ENCODE peak calls at places on chromosomes 11 and 22, in nine cellular contexts. One of them, this sample, is unnamed.

GRCh38 chr11:2884424-2884815 is 1.2 kb downstream of the CDKN1C start:
- DNase-seq in H7: peak; percentile 93
- DNase-seq in WTC11: no peak
- DNase-seq in H1: no peak
- DNase-seq in AG09309: no peak
- DNase-seq in dorsolateral prefrontal cortex: no peak
- DNase-seq in caudate nucleus: no peak
- DNase-seq in epithelial cell of proximal tubule: no peak
- DNase-seq in AML-193: no peak
- DNase-seq in this sample: no peak

GRCh38 chr22:45502215-45503070 is at the start of gene FBLN1:
- DNase-seq in H7: peak; percentile 97
- DNase-seq in WTC11: peak; percentile 74
- DNase-seq in H1: peak; percentile 86
- DNase-seq in AG09309: no peak
- DNase-seq in dorsolateral prefrontal cortex: no peak
- DNase-seq in caudate nucleus: no peak
- DNase-seq in epithelial cell of proximal tubule: no peak
- DNase-seq in AML-193: no peak
- DNase-seq in this sample: no peak

GRCh38 chr22:32265882-32266767 is 11.0 kb upstream of the SLC5A4 start:
- DNase-seq in H7: peak; percentile 82
- DNase-seq in WTC11: peak; percentile 71
- DNase-seq in H1: peak; percentile 79
- DNase-seq in AG09309: peak; percentile 14
- DNase-seq in dorsolateral prefrontal cortex: peak; percentile 73
- DNase-seq in caudate nucleus: peak; percentile 40
- DNase-seq in epithelial cell of proximal tubule: peak; percentile 6
- DNase-seq in AML-193: peak; percentile 67
- DNase-seq in this sample: peak; percentile 47

GRCh38 chr22:47572443-47572842 is 810.0 kb downstream of the TBC1D22A start:
- DNase-seq in H7: no peak
- DNase-seq in WTC11: no peak
- DNase-seq in H1: no peak
- DNase-seq in AG09309: no peak
- DNase-seq in dorsolateral prefrontal cortex: no peak
- DNase-seq in caudate nucleus: no peak
- DNase-seq in epithelial cell of proximal tubule: no peak
- DNase-seq in AML-193: no peak
- DNase-seq in this sample: no peak

GRCh38 chr11:35116762-35117588 is 22.0 kb upstream of the CD44 start:
- DNase-seq in H7: no peak
- DNase-seq in WTC11: no peak
- DNase-seq in H1: no peak
- DNase-seq in AG09309: peak; percentile 71
- DNase-seq in dorsolateral prefrontal cortex: no peak
- DNase-seq in caudate nucleus: no peak
- DNase-seq in epithelial cell of proximal tubule: no peak
- DNase-seq in AML-193: no peak
- DNase-seq in this sample: no peak

GRCh38 chr11:5922749-5923426 is 19.2 kb upstream of the OR56A3 start:
- DNase-seq in H7: no peak
- DNase-seq in WTC11: no peak
- DNase-seq in H1: no peak
- DNase-seq in AG09309: no peak
- DNase-seq in dorsolateral prefrontal cortex: no peak
- DNase-seq in caudate nucleus: no peak
- DNase-seq in epithelial cell of proximal tubule: peak; percentile 66
- DNase-seq in AML-193: no peak
- DNase-seq in this sample: no peak

GRCh38 chr11:100674212-100674611 is 12.9 kb upstream of the ARHGAP42 start:
- DNase-seq in H7: no peak
- DNase-seq in WTC11: no peak
- DNase-seq in H1: no peak
- DNase-seq in AG09309: no peak
- DNase-seq in dorsolateral prefrontal cortex: no peak
- DNase-seq in caudate nucleus: no peak
- DNase-seq in epithelial cell of proximal tubule: no peak
- DNase-seq in AML-193: no peak
- DNase-seq in this sample: no peak

GRCh38 chr11:26958005-26958404 is 35.9 kb upstream of the FIBIN start:
- DNase-seq in H7: no peak
- DNase-seq in WTC11: no peak
- DNase-seq in H1: no peak
- DNase-seq in AG09309: no peak
- DNase-seq in dorsolateral prefrontal cortex: no peak
- DNase-seq in caudate nucleus: no peak
- DNase-seq in epithelial cell of proximal tubule: no peak
- DNase-seq in AML-193: no peak
- DNase-seq in this sample: no peak

GRCh38 chr22:37827056-37827455 is 3.9 kb downstream of the GALR3 start:
- DNase-seq in H7: peak; percentile 36
- DNase-seq in WTC11: no peak
- DNase-seq in H1: no peak
- DNase-seq in AG09309: no peak
- DNase-seq in dorsolateral prefrontal cortex: peak; percentile 75
- DNase-seq in caudate nucleus: peak; percentile 32
- DNase-seq in epithelial cell of proximal tubule: no peak
- DNase-seq in AML-193: no peak
- DNase-seq in this sample: no peak

GRCh38 chr11:118641463-118642019 is 34.1 kb downstream of the PHLDB1 start:
- DNase-seq in H7: no peak
- DNase-seq in WTC11: no peak
- DNase-seq in H1: no peak
- DNase-seq in AG09309: no peak
- DNase-seq in dorsolateral prefrontal cortex: no peak
- DNase-seq in caudate nucleus: no peak
- DNase-seq in epithelial cell of proximal tubule: no peak
- DNase-seq in AML-193: no peak
- DNase-seq in this sample: no peak

This sample was measured in HFFc6.